ENCODE peak calls at places on chromosomes 11 and 22, in seven cellular contexts. One of them, this sample, is unnamed.
A peak's percentile ranks its signal among the peaks of the same experiment; 100 is the strongest.

GRCh38 chr11:94568717-94569116 is 1.5 kb downstream of the PIWIL4 start:
- DNase-seq in DMS153: no peak
- DNase-seq in EH: no peak
- DNase-seq in left colon: no peak
- DNase-seq in mucosa of descending colon: no peak
- DNase-seq in hypothalamus: no peak
- DNase-seq in uterus: no peak
- DNase-seq in this sample: no peak

GRCh38 chr11:65478411-65479183 is 20.2 kb upstream of the MALAT1 start:
- DNase-seq in DMS153: no peak
- DNase-seq in EH: peak; percentile 39
- DNase-seq in left colon: peak; percentile 64
- DNase-seq in mucosa of descending colon: peak; percentile 75
- DNase-seq in hypothalamus: no peak
- DNase-seq in uterus: peak; percentile 85
- DNase-seq in this sample: peak; percentile 77

GRCh38 chr11:19723572-19724342 is 11.1 kb downstream of the NAV2 start:
- DNase-seq in DMS153: no peak
- DNase-seq in EH: peak; percentile 67
- DNase-seq in left colon: peak; percentile 50
- DNase-seq in mucosa of descending colon: peak; percentile 54
- DNase-seq in hypothalamus: no peak
- DNase-seq in uterus: peak; percentile 29
- DNase-seq in this sample: peak; percentile 65

GRCh38 chr22:25806579-25806978 is 64.6 kb downstream of the MYO18B start:
- DNase-seq in DMS153: no peak
- DNase-seq in EH: no peak
- DNase-seq in left colon: no peak
- DNase-seq in mucosa of descending colon: no peak
- DNase-seq in hypothalamus: no peak
- DNase-seq in uterus: no peak
- DNase-seq in this sample: no peak

GRCh38 chr11:117855452-117855851 is 21.0 kb downstream of the FXYD6 start:
- DNase-seq in DMS153: no peak
- DNase-seq in EH: no peak
- DNase-seq in left colon: no peak
- DNase-seq in mucosa of descending colon: no peak
- DNase-seq in hypothalamus: no peak
- DNase-seq in uterus: peak; percentile 11
- DNase-seq in this sample: peak; percentile 49

GRCh38 chr22:41574847-41575381 is 14.1 kb downstream of the CSDC2 start:
- DNase-seq in DMS153: no peak
- DNase-seq in EH: no peak
- DNase-seq in left colon: peak; percentile 47
- DNase-seq in mucosa of descending colon: peak; percentile 67
- DNase-seq in hypothalamus: no peak
- DNase-seq in uterus: peak; percentile 81
- DNase-seq in this sample: peak; percentile 96

GRCh38 chr11:117734596-117734995 is 62.4 kb downstream of the DSCAML1 start:
- DNase-seq in DMS153: peak; percentile 92
- DNase-seq in EH: no peak
- DNase-seq in left colon: no peak
- DNase-seq in mucosa of descending colon: no peak
- DNase-seq in hypothalamus: no peak
- DNase-seq in uterus: no peak
- DNase-seq in this sample: no peak

GRCh38 chr11:119806064-119806915 is 77.3 kb upstream of the NECTIN1 start:
- DNase-seq in DMS153: no peak
- DNase-seq in EH: no peak
- DNase-seq in left colon: no peak
- DNase-seq in mucosa of descending colon: no peak
- DNase-seq in hypothalamus: no peak
- DNase-seq in uterus: no peak
- DNase-seq in this sample: no peak

GRCh38 chr11:78140392-78141077 is 1.1 kb upstream of the ALG8 start:
- DNase-seq in DMS153: no peak
- DNase-seq in EH: no peak
- DNase-seq in left colon: no peak
- DNase-seq in mucosa of descending colon: no peak
- DNase-seq in hypothalamus: no peak
- DNase-seq in uterus: no peak
- DNase-seq in this sample: no peak

GRCh38 chr11:45657496-45658260 is 7.7 kb downstream of the CHST1 start:
- DNase-seq in DMS153: no peak
- DNase-seq in EH: no peak
- DNase-seq in left colon: no peak
- DNase-seq in mucosa of descending colon: no peak
- DNase-seq in hypothalamus: no peak
- DNase-seq in uterus: no peak
- DNase-seq in this sample: no peak

GRCh38 chr11:72719144-72719543 is 33.1 kb downstream of the ARAP1 start:
- DNase-seq in DMS153: no peak
- DNase-seq in EH: peak; percentile 52
- DNase-seq in left colon: no peak
- DNase-seq in mucosa of descending colon: no peak
- DNase-seq in hypothalamus: no peak
- DNase-seq in uterus: no peak
- DNase-seq in this sample: peak; percentile 64

GRCh38 chr11:22331771-22332170 is 6.4 kb upstream of the SLC17A6 start:
- DNase-seq in DMS153: no peak
- DNase-seq in EH: no peak
- DNase-seq in left colon: no peak
- DNase-seq in mucosa of descending colon: no peak
- DNase-seq in hypothalamus: no peak
- DNase-seq in uterus: no peak
- DNase-seq in this sample: no peak

GRCh38 chr22:43007519-43008102 is 7.3 kb downstream of the PACSIN2 start:
- DNase-seq in DMS153: peak; percentile 16
- DNase-seq in EH: peak; percentile 71
- DNase-seq in left colon: peak; percentile 91
- DNase-seq in mucosa of descending colon: peak; percentile 82
- DNase-seq in hypothalamus: no peak
- DNase-seq in uterus: no peak
- DNase-seq in this sample: no peak

GRCh38 chr11:112639469-112639868 is 321.8 kb upstream of the NCAM1 start:
- DNase-seq in DMS153: no peak
- DNase-seq in EH: no peak
- DNase-seq in left colon: no peak
- DNase-seq in mucosa of descending colon: no peak
- DNase-seq in hypothalamus: no peak
- DNase-seq in uterus: no peak
- DNase-seq in this sample: no peak

GRCh38 chr11:14409891-14410290 is 50.9 kb upstream of the RRAS2 start:
- DNase-seq in DMS153: no peak
- DNase-seq in EH: no peak
- DNase-seq in left colon: no peak
- DNase-seq in mucosa of descending colon: no peak
- DNase-seq in hypothalamus: no peak
- DNase-seq in uterus: no peak
- DNase-seq in this sample: no peak

GRCh38 chr11:123365955-123366354 is 64.1 kb upstream of the GRAMD1B start:
- DNase-seq in DMS153: no peak
- DNase-seq in EH: no peak
- DNase-seq in left colon: no peak
- DNase-seq in mucosa of descending colon: no peak
- DNase-seq in hypothalamus: no peak
- DNase-seq in uterus: no peak
- DNase-seq in this sample: no peak

GRCh38 chr22:30452861-30453260 is 19.0 kb downstream of the SEC14L3 start:
- DNase-seq in DMS153: no peak
- DNase-seq in EH: no peak
- DNase-seq in left colon: no peak
- DNase-seq in mucosa of descending colon: no peak
- DNase-seq in hypothalamus: no peak
- DNase-seq in uterus: no peak
- DNase-seq in this sample: no peak

GRCh38 chr11:123559418-123559817 is 95.0 kb downstream of the SCN3B start:
- DNase-seq in DMS153: no peak
- DNase-seq in EH: peak; percentile 42
- DNase-seq in left colon: no peak
- DNase-seq in mucosa of descending colon: no peak
- DNase-seq in hypothalamus: no peak
- DNase-seq in uterus: no peak
- DNase-seq in this sample: no peak

GRCh38 chr11:488992-489391 is 18.1 kb downstream of the RNH1 start:
- DNase-seq in DMS153: no peak
- DNase-seq in EH: no peak
- DNase-seq in left colon: peak; percentile 71
- DNase-seq in mucosa of descending colon: peak; percentile 81
- DNase-seq in hypothalamus: no peak
- DNase-seq in uterus: no peak
- DNase-seq in this sample: peak; percentile 49

GRCh38 chr11:132472411-132473205 is 1059.7 kb downstream of the OPCML start:
- DNase-seq in DMS153: no peak
- DNase-seq in EH: peak; percentile 79
- DNase-seq in left colon: no peak
- DNase-seq in mucosa of descending colon: no peak
- DNase-seq in hypothalamus: no peak
- DNase-seq in uterus: no peak
- DNase-seq in this sample: no peak

GRCh38 chr11:8906629-8907028 is 4.4 kb upstream of the AKIP1 start:
- DNase-seq in DMS153: no peak
- DNase-seq in EH: peak; percentile 85
- DNase-seq in left colon: no peak
- DNase-seq in mucosa of descending colon: no peak
- DNase-seq in hypothalamus: no peak
- DNase-seq in uterus: no peak
- DNase-seq in this sample: no peak

GRCh38 chr11:74123008-74123448 is 47.8 kb downstream of the C2CD3 start:
- DNase-seq in DMS153: no peak
- DNase-seq in EH: peak; percentile 58
- DNase-seq in left colon: no peak
- DNase-seq in mucosa of descending colon: no peak
- DNase-seq in hypothalamus: no peak
- DNase-seq in uterus: no peak
- DNase-seq in this sample: no peak

GRCh38 chr11:17613428-17613962 is 66.4 kb downstream of the OTOG start:
- DNase-seq in DMS153: no peak
- DNase-seq in EH: no peak
- DNase-seq in left colon: no peak
- DNase-seq in mucosa of descending colon: no peak
- DNase-seq in hypothalamus: no peak
- DNase-seq in uterus: no peak
- DNase-seq in this sample: no peak

GRCh38 chr11:126716456-126717083 is 284.0 kb downstream of the KIRREL3 start:
- DNase-seq in DMS153: peak; percentile 9
- DNase-seq in EH: peak; percentile 64
- DNase-seq in left colon: peak; percentile 33
- DNase-seq in mucosa of descending colon: no peak
- DNase-seq in hypothalamus: no peak
- DNase-seq in uterus: no peak
- DNase-seq in this sample: peak; percentile 74

This sample was measured in right cardiac atrium.